ENCODE peak calls at places on chromosomes 4 and X, in six cellular contexts. R is Peyer's patch, G is hippocampal formation, Z is iris pigment epithelial cell, N is GM04504, F is IMR-90. O is an unnamed sample.

GRCh38 chr4:84490663-84491062 is 8.4 kb downstream of the NKX6-1 start:
- DNase-seq in G (no peak), R (no peak), Z (no peak), F (no peak), N (no peak), O (no peak)

GRCh38 chr4:128355301-128355700 is 67.7 kb upstream of the PGRMC2 start:
- DNase-seq in G (no peak), Z (no peak), R (no peak), F (no peak), N (no peak), O (no peak)

GRCh38 chrX:20252392-20253231 is 14.1 kb downstream of the RPS6KA3 start:
- DNase-seq in N (no peak), R (peak; percentile 80), F (peak; percentile 45), Z (peak; percentile 59), G (peak; percentile 0), O (peak; percentile 88)

GRCh38 chr4:48268956-48269860 is at the start of gene TEC:
- DNase-seq in G (no peak), N (no peak), R (peak; percentile 58), F (no peak), Z (peak; percentile 26), O (peak; percentile 64)

GRCh38 chrX:49260221-49260985 is 4.1 kb downstream of the FOXP3 start:
- DNase-seq in Z (no peak), F (no peak), N (no peak), G (no peak), R (no peak), O (peak; percentile 75)

GRCh38 chr4:179372242-179372641 is 1930.0 kb upstream of the AGA start:
- DNase-seq in R (no peak), N (no peak), F (no peak), G (no peak), Z (no peak), O (no peak)

GRCh38 chr4:173264960-173265281 is 69.2 kb downstream of the HMGB2 start:
- DNase-seq in Z (no peak), F (no peak), N (no peak), R (no peak), G (no peak), O (no peak)

GRCh38 chr4:71162386-71162785 is 168.9 kb downstream of the DCK start:
- DNase-seq in F (no peak), N (no peak), R (no peak), G (no peak), Z (no peak), O (no peak)

GRCh38 chr4:156322592-156322991 is 368.9 kb upstream of the CTSO start:
- DNase-seq in N (peak; percentile 58), G (no peak), F (peak; percentile 90), Z (peak; percentile 87), R (no peak), O (no peak)

GRCh38 chr4:169254546-169254983 is 16.2 kb downstream of the SH3RF1 start:
- DNase-seq in N (peak; percentile 52), R (no peak), G (no peak), Z (peak; percentile 88), F (peak; percentile 87), O (no peak)

GRCh38 chrX:28590394-28590793 is 3.1 kb downstream of the IL1RAPL1 start:
- DNase-seq in R (no peak), F (peak; percentile 32), G (no peak), N (no peak), Z (no peak), O (no peak)

GRCh38 chr4:184265566-184266351 is 48.1 kb upstream of the ENPP6 start:
- DNase-seq in Z (peak; percentile 69), R (no peak), N (no peak), G (no peak), F (peak; percentile 61), O (no peak)

GRCh38 chrX:44542567-44543325 is at the start of gene FUNDC1:
- DNase-seq in Z (peak; percentile 92), F (peak; percentile 91), G (peak; percentile 80), N (peak; percentile 82), R (peak; percentile 91), O (peak; percentile 95)

GRCh38 chr4:180060159-180060889 is 2182.9 kb upstream of the TENM3 start:
- DNase-seq in N (no peak), R (no peak), G (no peak), Z (peak; percentile 3), F (peak; percentile 37), O (no peak)

GRCh38 chr4:60744767-60745166 is 455.4 kb upstream of the ADGRL3 start:
- DNase-seq in G (no peak), Z (no peak), F (peak; percentile 45), R (no peak), N (no peak), O (no peak)

GRCh38 chr4:185713272-185713671 is 98.7 kb downstream of the SORBS2 start:
- DNase-seq in G (no peak), F (no peak), Z (peak; percentile 89), R (no peak), N (no peak), O (no peak)

GRCh38 chrX:104118765-104119164 is 6.4 kb downstream of the ZCCHC18 start:
- DNase-seq in N (no peak), F (no peak), Z (peak; percentile 11), R (no peak), G (no peak), O (no peak)